ENCODE peak calls at places on chromosomes 16 and 17, in ten cellular contexts. U, W, M, A, J, K, G, O, T and L are unnamed samples. For H3K27me3, the result is how much of the 10 kb centered on the place peaks cover.

GRCh38 chr17:61695779-61696337 is 104.8 kb upstream of the NACA2 start:
- DNase-seq in U (no peak), W (no peak), M (no peak), A (no peak), J (no peak), K (no peak), G (no peak), O (no peak), T (no peak), L (no peak)

GRCh38 chr17:27566673-27567562 is 64.1 kb upstream of the LGALS9 start:
- DNase-seq in U (no peak), W (no peak), M (peak), A (no peak), J (no peak), K (no peak), G (no peak), O (no peak), T (no peak), L (no peak)

GRCh38 chr17:59266748-59267147 is 46.4 kb downstream of the GDPD1 start:
- DNase-seq in U (no peak), W (no peak), M (no peak), A (no peak), J (no peak), K (no peak), G (no peak), O (no peak), T (no peak), L (no peak)

GRCh38 chr17:6556121-6557039 is at the start of gene PITPNM3:
- DNase-seq in U (no peak), W (no peak), M (peak), A (no peak), J (no peak), K (peak), G (no peak), O (no peak), T (peak), L (no peak)

GRCh38 chr17:9468532-9468931 is 107.1 kb downstream of the STX8 start:
- DNase-seq in U (no peak), W (no peak), M (no peak), A (no peak), J (no peak), K (no peak), G (no peak), O (no peak), T (no peak), L (no peak)

GRCh38 chr16:84919267-84919666 is 92.1 kb downstream of the ZDHHC7 start:
- DNase-seq in U (no peak), W (no peak), M (no peak), A (no peak), J (no peak), K (no peak), G (no peak), O (no peak), T (no peak), L (no peak)

GRCh38 chr17:58184308-58184985 is 8.1 kb upstream of the EPX start:
- DNase-seq in U (no peak), W (peak), M (no peak), A (no peak), J (no peak), K (peak), G (no peak), O (no peak), T (peak), L (no peak)

GRCh38 chr17:46046957-46047356 is 47.9 kb downstream of the STH start:
- DNase-seq in U (no peak), W (no peak), M (no peak), A (no peak), J (no peak), K (no peak), G (no peak), O (no peak), T (no peak), L (no peak)

GRCh38 chr17:48084932-48085331 is 16.3 kb downstream of the CBX1 start:
- DNase-seq in U (no peak), W (no peak), M (no peak), A (no peak), J (no peak), K (no peak), G (no peak), O (no peak), T (no peak), L (no peak)

GRCh38 chr16:68668266-68668665 is 23.2 kb downstream of the CDH3 start:
- DNase-seq in U (no peak), W (no peak), M (no peak), A (no peak), J (no peak), K (no peak), G (no peak), O (no peak), T (no peak), L (no peak)

GRCh38 chr16:1633310-1633709 is 21.1 kb downstream of the CRAMP1 start:
- DNase-seq in U (no peak), W (no peak), M (peak), A (no peak), J (no peak), K (no peak), G (no peak), O (no peak), T (no peak), L (no peak)

GRCh38 chr17:73196500-73196899 is 3.6 kb downstream of the COG1 start:
- DNase-seq in U (no peak), W (no peak), M (no peak), A (no peak), J (no peak), K (no peak), G (peak), O (no peak), T (no peak), L (peak)

GRCh38 chr17:44081681-44082080 is 11.1 kb downstream of the G6PC3 start:
- DNase-seq in U (no peak), W (no peak), M (peak), A (no peak), J (no peak), K (no peak), G (no peak), O (no peak), T (no peak), L (no peak)

GRCh38 chr17:19409066-19409465 is 2.0 kb upstream of the RNF112 start:
- DNase-seq in U (no peak), W (no peak), M (no peak), A (no peak), J (no peak), K (no peak), G (no peak), O (no peak), T (no peak), L (no peak)

GRCh38 chr17:4249452-4250029 is 14.2 kb downstream of the ANKFY1 start:
- DNase-seq in U (no peak), W (no peak), M (peak), A (no peak), J (no peak), K (peak), G (no peak), O (no peak), T (no peak), L (no peak)

GRCh38 chr17:76079577-76080206 is 710 bp downstream of the ZACN start:
- DNase-seq in U (no peak), W (no peak), M (peak), A (no peak), J (no peak), K (peak), G (no peak), O (no peak), T (no peak), L (no peak)

GRCh38 chr16:82864332-82865040 is 237.7 kb downstream of the CDH13 start:
- DNase-seq in U (no peak), W (no peak), M (no peak), A (no peak), J (no peak), K (no peak), G (no peak), O (no peak), T (no peak), L (no peak)

GRCh38 chr16:21663889-21664647 is at the start of gene OTOA:
- DNase-seq in U (no peak), W (no peak), M (peak), A (no peak), J (no peak), K (peak), G (peak), O (no peak), T (no peak), L (no peak)

GRCh38 chr16:67563708-67564468 is 1.6 kb downstream of the CTCF start:
- DNase-seq in U (peak), W (peak), M (peak), A (peak), J (no peak), K (peak), G (no peak), O (no peak), T (peak), L (peak)

GRCh38 chr16:10827691-10828341 is 9.2 kb upstream of the TVP23A start:
- DNase-seq in U (peak), W (peak), M (peak), A (peak), J (peak), K (no peak), G (peak), O (no peak), T (no peak), L (peak)

GRCh38 chr17:22277595-22277994 is 585.3 kb downstream of the KCNJ18 start:
- DNase-seq in U (no peak), W (no peak), M (no peak), A (no peak), J (no peak), K (no peak), G (no peak), O (no peak), T (no peak), L (no peak)

GRCh38 chr16:65832679-65833078 is 533.8 kb upstream of the CDH5 start:
- DNase-seq in U (no peak), W (no peak), M (no peak), A (no peak), J (no peak), K (peak), G (no peak), O (no peak), T (no peak), L (no peak)

GRCh38 chr17:46194393-46195216 is 1.4 kb upstream of the KANSL1 start:
- DNase-seq in U (no peak), W (no peak), M (peak), A (no peak), J (no peak), K (peak), G (no peak), O (peak), T (no peak), L (no peak)

GRCh38 chr17:66724581-66725341 is 110.2 kb upstream of the CACNG5 start:
- DNase-seq in U (no peak), W (no peak), M (peak), A (no peak), J (peak), K (no peak), G (no peak), O (no peak), T (no peak), L (no peak)

GRCh38 chr17:74842599-74843351 is 16.9 kb downstream of the GRIN2C start:
- DNase-seq in U (peak), W (no peak), M (peak), A (no peak), J (peak), K (peak), G (peak), O (no peak), T (peak), L (peak)

GRCh38 chr17:7509937-7510336 is 25.8 kb downstream of the POLR2A start:
- DNase-seq in U (no peak), W (no peak), M (no peak), A (no peak), J (no peak), K (no peak), G (no peak), O (no peak), T (no peak), L (no peak)

GRCh38 chr16:22117666-22118065 is 25.3 kb downstream of the VWA3A start:
- DNase-seq in U (no peak), W (no peak), M (no peak), A (no peak), J (no peak), K (peak), G (no peak), O (no peak), T (no peak), L (no peak)

GRCh38 chr17:28712037-28712704 is 483 bp upstream of the PROCA1 start:
- DNase-seq in U (peak), W (no peak), M (peak), A (peak), J (peak), K (no peak), G (no peak), O (peak), T (no peak), L (peak)

GRCh38 chr16:57519796-57520360 is 16.5 kb downstream of the CCDC102A start:
- DNase-seq in U (peak), W (no peak), M (peak), A (no peak), J (peak), K (peak), G (peak), O (peak), T (peak), L (peak)

GRCh38 chr16:26111900-26112299 is 420.1 kb downstream of the HS3ST4 start:
- DNase-seq in U (no peak), W (no peak), M (no peak), A (no peak), J (no peak), K (no peak), G (no peak), O (no peak), T (no peak), L (no peak)

GRCh38 chr17:43814026-43814425 is 18.9 kb downstream of the MPP3 start:
- DNase-seq in U (no peak), W (no peak), M (no peak), A (no peak), J (no peak), K (no peak), G (no peak), O (no peak), T (no peak), L (no peak)

GRCh38 chr17:20925091-20925490 is 117.7 kb downstream of the USP22 start:
- DNase-seq in U (no peak), W (no peak), M (no peak), A (no peak), J (no peak), K (no peak), G (no peak), O (no peak), T (no peak), L (no peak)

GRCh38 chr16:19912445-19913305 is 28.0 kb upstream of the GPRC5B start:
- DNase-seq in U (no peak), W (no peak), M (no peak), A (no peak), J (no peak), K (no peak), G (no peak), O (no peak), T (no peak), L (no peak)

GRCh38 chr17:65190467-65191095 is 53.4 kb downstream of the RGS9 start:
- DNase-seq in U (no peak), W (no peak), M (peak), A (no peak), J (no peak), K (no peak), G (no peak), O (no peak), T (no peak), L (no peak)

GRCh38 chr17:71600137-71600789 is 520.6 kb upstream of the SOX9 start:
- DNase-seq in U (no peak), W (no peak), M (peak), A (no peak), J (no peak), K (no peak), G (no peak), O (no peak), T (no peak), L (no peak)

GRCh38 chr17:885971-886571 is 93.5 kb downstream of the NXN start:
- DNase-seq in U (peak), W (no peak), M (no peak), A (no peak), J (peak), K (no peak), G (peak), O (no peak), T (no peak), L (peak)

GRCh38 chr16:50121721-50122445 is 31.2 kb upstream of the TENT4B start:
- DNase-seq in U (no peak), W (no peak), M (no peak), A (no peak), J (no peak), K (no peak), G (no peak), O (peak), T (no peak), L (no peak)

GRCh38 chr16:24189941-24190340 is 66.2 kb upstream of the CACNG3 start:
- DNase-seq in U (no peak), W (no peak), M (no peak), A (no peak), J (no peak), K (no peak), G (no peak), O (no peak), T (no peak), L (no peak)

GRCh38 chr16:54443352-54443751 is 156.8 kb upstream of the IRX3 start:
- DNase-seq in U (no peak), W (no peak), M (no peak), A (no peak), J (no peak), K (no peak), G (no peak), O (no peak), T (no peak), L (no peak)

GRCh38 chr17:81703747-81704654 is 834 bp downstream of the MRPL12 start:
- DNase-seq in U (no peak), W (no peak), M (peak), A (no peak), J (no peak), K (no peak), G (no peak), O (no peak), T (no peak), L (no peak)

GRCh38 chr17:81697261-81698044 is 5.7 kb upstream of the MRPL12 start:
- DNase-seq in U (no peak), W (no peak), M (no peak), A (no peak), J (no peak), K (no peak), G (no peak), O (no peak), T (no peak), L (no peak)

GRCh38 chr17:81701288-81702071 is 1.7 kb upstream of the MRPL12 start:
- DNase-seq in U (no peak), W (no peak), M (peak), A (no peak), J (no peak), K (no peak), G (no peak), O (no peak), T (no peak), L (no peak)

GRCh38 chr17:81702934-81703746 is at the start of gene MRPL12:
- DNase-seq in U (peak), W (peak), M (peak), A (peak), J (peak), K (peak), G (peak), O (peak), T (peak), L (peak)

DNA sequence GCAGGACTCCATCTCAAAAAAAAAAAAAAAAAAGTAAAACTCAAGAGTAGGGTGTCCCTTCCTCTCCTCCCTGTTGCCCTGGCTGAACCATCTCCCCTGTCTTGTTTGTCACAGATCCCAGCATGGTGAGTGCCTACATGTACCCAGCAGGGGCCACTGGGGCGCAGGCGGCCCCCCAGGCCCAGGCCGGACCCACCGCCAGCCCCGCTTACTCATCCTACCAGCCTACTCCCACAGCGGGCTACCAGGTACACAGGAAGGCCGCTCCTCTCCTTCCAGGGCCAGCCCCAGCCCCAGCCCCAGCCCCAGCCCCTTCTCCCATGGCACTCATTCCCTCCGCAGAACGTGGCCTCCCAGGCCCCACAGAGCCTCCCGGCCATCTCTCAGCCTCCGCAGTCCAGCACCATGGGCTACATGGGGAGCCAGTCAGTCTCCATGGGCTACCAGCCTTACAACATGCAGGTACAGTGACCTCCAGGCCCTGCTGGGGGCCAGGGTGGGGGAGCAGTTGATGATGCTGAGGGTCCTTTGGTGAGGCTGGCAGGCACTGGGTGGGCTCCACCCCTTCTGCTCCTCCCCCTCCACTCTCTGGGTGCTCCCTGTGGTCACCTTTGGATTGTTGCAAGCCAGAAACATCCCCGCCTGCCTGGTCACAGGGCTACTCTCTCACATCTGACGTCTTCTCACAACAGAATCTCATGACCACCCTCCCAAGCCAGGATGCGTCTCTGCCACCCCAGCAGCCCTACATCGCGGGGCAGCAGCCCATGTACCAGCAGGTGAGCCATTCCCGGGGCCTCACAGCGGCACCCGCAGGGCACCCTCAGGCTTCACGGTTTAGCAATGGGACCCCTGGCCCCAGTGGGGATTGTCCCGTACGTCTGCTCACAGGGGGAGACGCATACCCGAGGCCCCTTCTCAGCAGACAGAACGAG is 2.5 kb upstream of the MRPL12 start:
- DNase-seq in U (no peak), W (no peak), M (peak), A (no peak), J (no peak), K (no peak), G (no peak), O (no peak), T (no peak), L (no peak)
- H3K27ac ChIP-seq in U (no peak), W (peak), M (no peak), A (no peak), J (no peak), K (no peak), G (no peak), O (no peak), T (no peak), L (no peak)

GRCh38 chr16:13245713-13246377 is 344.4 kb downstream of the SHISA9 start:
- DNase-seq in U (no peak), W (no peak), M (no peak), A (no peak), J (no peak), K (no peak), G (no peak), O (no peak), T (no peak), L (peak)
- H3K27me3 ChIP-seq in U (under half), W (under half), M (under half), A (under half), J (under half), K (under half), G (under half), O (under half), T (under half), L (under half)

GRCh38 chr17:56815711-56816110 is 18.0 kb downstream of the C17orf67 start:
- DNase-seq in U (no peak), W (peak), M (no peak), A (no peak), J (no peak), K (no peak), G (no peak), O (no peak), T (no peak), L (no peak)
- H3K4me3 ChIP-seq in U (no peak), W (no peak), M (no peak), A (no peak), J (no peak), K (no peak), G (no peak), O (no peak), T (no peak), L (no peak)

GRCh38 chr16:30980434-30980833 is 4.6 kb upstream of the HSD3B7 start:
- DNase-seq in U (no peak), W (no peak), M (no peak), A (no peak), J (no peak), K (no peak), G (no peak), O (no peak), T (no peak), L (no peak)
- H3K27ac ChIP-seq in U (no peak), W (no peak), M (no peak), A (no peak), J (no peak), K (no peak), G (no peak), O (no peak), T (no peak), L (no peak)